ENCODE peak calls at places on chromosomes 13 and 19, in eight cellular contexts. L is activated CD8-positive, alpha-beta T cell treated with anti-CD3 and anti-CD28 coated beads, Interleukin-2, amount 10 ng/mL, durations not matched to agents 7 days and 5 days; F is GM04503; E is effector CD4-positive, alpha-beta T cell; Y is activated naive CD8-positive, alpha-beta T cell treated with anti-CD3 and anti-CD28 coated beads for 36 hours; K is NCI-H1436 treated with DMSO at 0.1 percent for 48 hours; I is RCC 7860; G is small intestine. O is an unnamed sample.

GRCh38 chr13:90615236-90615635 is 732.3 kb upstream of the MIR17HG start:
- DNase-seq in Y (no peak), G (no peak), I (no peak), F (no peak), K (no peak), L (no peak), E (no peak), O (no peak)

GRCh38 chr13:111216166-111216960 is 101.3 kb downstream of the ARHGEF7 start:
- DNase-seq in G (peak), L (peak), Y (peak), F (no peak), E (peak), I (no peak), K (no peak), O (no peak)

GRCh38 chr19:19627716-19628498 is at the start of gene LPAR2:
- DNase-seq in E (peak), K (no peak), I (no peak), L (peak), G (peak), Y (peak), F (no peak), O (no peak)

GRCh38 chr13:45205124-45205523 is 4.3 kb upstream of the KCTD4 start:
- DNase-seq in E (no peak), I (no peak), L (no peak), Y (no peak), F (no peak), G (no peak), K (no peak), O (no peak)

GRCh38 chr13:73216381-73216831 is 157.6 kb downstream of the KLF5 start:
- DNase-seq in E (no peak), Y (no peak), K (no peak), F (peak), I (no peak), L (no peak), G (peak), O (no peak)

GRCh38 chr13:24161010-24161775 is 673 bp downstream of the SPATA13 start:
- DNase-seq in E (peak), K (no peak), F (no peak), I (no peak), Y (peak), G (peak), L (peak), O (no peak)

GRCh38 chr19:55231391-55232283 is 3.1 kb upstream of the TMEM86B start:
- DNase-seq in L (no peak), Y (no peak), F (no peak), I (no peak), K (no peak), G (no peak), E (no peak), O (no peak)

GRCh38 chr13:99281811-99282263 is 23.7 kb upstream of the GPR18 start:
- DNase-seq in G (no peak), L (peak), Y (peak), I (no peak), F (no peak), K (no peak), E (peak), O (no peak)

GRCh38 chr19:13094771-13095392 is 7.8 kb downstream of the LYL1 start:
- DNase-seq in G (no peak), F (no peak), K (no peak), Y (no peak), L (no peak), E (no peak), I (no peak), O (no peak)

GRCh38 chr19:12293771-12294307 is 844 bp downstream of the ZNF44 start:
- DNase-seq in G (peak), Y (peak), L (peak), E (peak), I (peak), F (peak), K (no peak), O (peak)

GRCh38 chr13:42039946-42040729 is 8.3 kb upstream of the DGKH start:
- DNase-seq in F (no peak), K (no peak), I (peak), E (peak), G (peak), L (peak), Y (peak), O (no peak)

GRCh38 chr13:110524484-110525254 is 36.9 kb downstream of the RAB20 start:
- DNase-seq in I (no peak), G (peak), Y (no peak), F (no peak), L (peak), K (no peak), E (no peak), O (no peak)

GRCh38 chr19:35414442-35414841 is 33.6 kb upstream of the FFAR2 start:
- DNase-seq in E (no peak), I (no peak), G (no peak), K (no peak), Y (no peak), F (no peak), L (no peak), O (no peak)

GRCh38 chr19:40610396-40611064 is 9.4 kb downstream of the LTBP4 start:
- DNase-seq in K (no peak), L (peak), F (no peak), E (peak), I (no peak), Y (peak), G (peak), O (no peak)

GRCh38 chr13:28473044-28473443 is 21.9 kb downstream of the FLT1 start:
- DNase-seq in G (no peak), Y (no peak), I (no peak), F (no peak), K (no peak), L (no peak), E (no peak), O (no peak)

GRCh38 chr13:113211774-113212173 is 2.4 kb downstream of the CUL4A start:
- DNase-seq in G (no peak), L (peak), F (no peak), E (no peak), I (no peak), Y (peak), K (no peak), O (no peak)

O was measured in kidney epithelial cell.